ENCODE peak calls at places on chromosome 13, in six cellular contexts. One of them, this sample, is unnamed.

GRCh38 chr13:49086711-49087110 is 111.0 kb downstream of the FNDC3A start:
- DNase-seq in choroid plexus epithelial cell: peak; percentile 73
- DNase-seq in activated naive CD8-positive, alpha-beta T cell treated with anti-CD3 and anti-CD28 coated beads, Interleukin-2, amount 50 U/mL, for 24 hours: no peak
- DNase-seq in hippocampal formation: no peak
- DNase-seq in activated CD8-positive, alpha-beta memory T cell treated with anti-CD3 and anti-CD28 coated beads for 1 hour: no peak
- DNase-seq in germinal center: no peak
- DNase-seq in this sample: no peak

GRCh38 chr13:98778749-98779148 is 26.3 kb upstream of the SLC15A1 start:
- DNase-seq in activated CD8-positive, alpha-beta memory T cell treated with anti-CD3 and anti-CD28 coated beads for 1 hour: no peak
- DNase-seq in choroid plexus epithelial cell: peak; percentile 70
- DNase-seq in hippocampal formation: no peak
- DNase-seq in germinal center: no peak
- DNase-seq in activated naive CD8-positive, alpha-beta T cell treated with anti-CD3 and anti-CD28 coated beads, Interleukin-2, amount 50 U/mL, for 24 hours: no peak
- DNase-seq in this sample: no peak

GRCh38 chr13:25908390-25908789 is 143.4 kb downstream of the SHISA2 start:
- DNase-seq in activated naive CD8-positive, alpha-beta T cell treated with anti-CD3 and anti-CD28 coated beads, Interleukin-2, amount 50 U/mL, for 24 hours: no peak
- DNase-seq in hippocampal formation: no peak
- DNase-seq in germinal center: no peak
- DNase-seq in choroid plexus epithelial cell: no peak
- DNase-seq in activated CD8-positive, alpha-beta memory T cell treated with anti-CD3 and anti-CD28 coated beads for 1 hour: no peak
- DNase-seq in this sample: no peak

GRCh38 chr13:112714772-112715569 is 25.1 kb downstream of the ATP11A start:
- DNase-seq in hippocampal formation: no peak
- DNase-seq in germinal center: no peak
- DNase-seq in choroid plexus epithelial cell: no peak
- DNase-seq in activated CD8-positive, alpha-beta memory T cell treated with anti-CD3 and anti-CD28 coated beads for 1 hour: no peak
- DNase-seq in activated naive CD8-positive, alpha-beta T cell treated with anti-CD3 and anti-CD28 coated beads, Interleukin-2, amount 50 U/mL, for 24 hours: no peak
- DNase-seq in this sample: no peak

GRCh38 chr13:75486146-75486545 is 4.2 kb upstream of the TBC1D4 start:
- DNase-seq in activated naive CD8-positive, alpha-beta T cell treated with anti-CD3 and anti-CD28 coated beads, Interleukin-2, amount 50 U/mL, for 24 hours: no peak
- DNase-seq in germinal center: no peak
- DNase-seq in activated CD8-positive, alpha-beta memory T cell treated with anti-CD3 and anti-CD28 coated beads for 1 hour: no peak
- DNase-seq in choroid plexus epithelial cell: no peak
- DNase-seq in hippocampal formation: no peak
- DNase-seq in this sample: no peak

GRCh38 chr13:98576963-98577822 is at the start of gene STK24:
- DNase-seq in choroid plexus epithelial cell: peak; percentile 85
- DNase-seq in germinal center: peak; percentile 80
- DNase-seq in activated naive CD8-positive, alpha-beta T cell treated with anti-CD3 and anti-CD28 coated beads, Interleukin-2, amount 50 U/mL, for 24 hours: peak; percentile 71
- DNase-seq in activated CD8-positive, alpha-beta memory T cell treated with anti-CD3 and anti-CD28 coated beads for 1 hour: peak; percentile 52
- DNase-seq in hippocampal formation: peak; percentile 62
- DNase-seq in this sample: no peak

GRCh38 chr13:46575321-46575721 is 22.4 kb downstream of the LRCH1 start:
- DNase-seq in choroid plexus epithelial cell: peak; percentile 60
- DNase-seq in activated naive CD8-positive, alpha-beta T cell treated with anti-CD3 and anti-CD28 coated beads, Interleukin-2, amount 50 U/mL, for 24 hours: no peak
- DNase-seq in hippocampal formation: no peak
- DNase-seq in germinal center: no peak
- DNase-seq in activated CD8-positive, alpha-beta memory T cell treated with anti-CD3 and anti-CD28 coated beads for 1 hour: no peak
- DNase-seq in this sample: no peak

GRCh38 chr13:107518292-107518691 is 697.0 kb downstream of the LIG4 start:
- DNase-seq in hippocampal formation: no peak
- DNase-seq in choroid plexus epithelial cell: peak; percentile 59
- DNase-seq in germinal center: no peak
- DNase-seq in activated CD8-positive, alpha-beta memory T cell treated with anti-CD3 and anti-CD28 coated beads for 1 hour: no peak
- DNase-seq in activated naive CD8-positive, alpha-beta T cell treated with anti-CD3 and anti-CD28 coated beads, Interleukin-2, amount 50 U/mL, for 24 hours: no peak
- DNase-seq in this sample: no peak

GRCh38 chr13:86882107-86882506 is 789.1 kb upstream of the SLITRK5 start:
- DNase-seq in activated CD8-positive, alpha-beta memory T cell treated with anti-CD3 and anti-CD28 coated beads for 1 hour: no peak
- DNase-seq in hippocampal formation: no peak
- DNase-seq in germinal center: no peak
- DNase-seq in choroid plexus epithelial cell: no peak
- DNase-seq in activated naive CD8-positive, alpha-beta T cell treated with anti-CD3 and anti-CD28 coated beads, Interleukin-2, amount 50 U/mL, for 24 hours: no peak
- DNase-seq in this sample: no peak

GRCh38 chr13:41751277-41751676 is 209.6 kb downstream of the VWA8 start:
- DNase-seq in choroid plexus epithelial cell: peak; percentile 83
- DNase-seq in activated naive CD8-positive, alpha-beta T cell treated with anti-CD3 and anti-CD28 coated beads, Interleukin-2, amount 50 U/mL, for 24 hours: no peak
- DNase-seq in germinal center: no peak
- DNase-seq in hippocampal formation: no peak
- DNase-seq in activated CD8-positive, alpha-beta memory T cell treated with anti-CD3 and anti-CD28 coated beads for 1 hour: no peak
- DNase-seq in this sample: no peak

GRCh38 chr13:33536639-33537425 is 251.3 kb upstream of the STARD13 start:
- DNase-seq in hippocampal formation: no peak
- DNase-seq in activated naive CD8-positive, alpha-beta T cell treated with anti-CD3 and anti-CD28 coated beads, Interleukin-2, amount 50 U/mL, for 24 hours: no peak
- DNase-seq in activated CD8-positive, alpha-beta memory T cell treated with anti-CD3 and anti-CD28 coated beads for 1 hour: no peak
- DNase-seq in choroid plexus epithelial cell: peak; percentile 89
- DNase-seq in germinal center: no peak
- DNase-seq in this sample: no peak

GRCh38 chr13:20136781-20137703 is 23.8 kb downstream of the GJA3 start:
- DNase-seq in activated CD8-positive, alpha-beta memory T cell treated with anti-CD3 and anti-CD28 coated beads for 1 hour: no peak
- DNase-seq in choroid plexus epithelial cell: peak; percentile 21
- DNase-seq in germinal center: peak; percentile 54
- DNase-seq in hippocampal formation: no peak
- DNase-seq in activated naive CD8-positive, alpha-beta T cell treated with anti-CD3 and anti-CD28 coated beads, Interleukin-2, amount 50 U/mL, for 24 hours: peak; percentile 60
- DNase-seq in this sample: no peak

GRCh38 chr13:109684836-109685602 is 101.4 kb downstream of the IRS2 start:
- DNase-seq in hippocampal formation: no peak
- DNase-seq in choroid plexus epithelial cell: peak; percentile 59
- DNase-seq in activated CD8-positive, alpha-beta memory T cell treated with anti-CD3 and anti-CD28 coated beads for 1 hour: no peak
- DNase-seq in activated naive CD8-positive, alpha-beta T cell treated with anti-CD3 and anti-CD28 coated beads, Interleukin-2, amount 50 U/mL, for 24 hours: no peak
- DNase-seq in germinal center: no peak
- DNase-seq in this sample: no peak

GRCh38 chr13:44107357-44108121 is 227.8 kb downstream of the LACC1 start:
- DNase-seq in germinal center: no peak
- DNase-seq in hippocampal formation: no peak
- DNase-seq in activated naive CD8-positive, alpha-beta T cell treated with anti-CD3 and anti-CD28 coated beads, Interleukin-2, amount 50 U/mL, for 24 hours: no peak
- DNase-seq in choroid plexus epithelial cell: no peak
- DNase-seq in activated CD8-positive, alpha-beta memory T cell treated with anti-CD3 and anti-CD28 coated beads for 1 hour: no peak
- DNase-seq in this sample: no peak

This sample was measured in hypothalamus.